ENCODE peak calls at places on chromosomes 16 and 17, in five cellular contexts. One of them, this sample, is unnamed. For H3K36me3, the result is how much of the 10 kb centered on the place peaks cover.

GRCh38 chr17:72470338-72471133 is 349.7 kb downstream of the SOX9 start:
- DNase-seq in prostate gland: no peak
- DNase-seq in GM23248: no peak
- DNase-seq in gastrocnemius medialis: no peak
- DNase-seq in mucosa of descending colon: peak
- DNase-seq in this sample: no peak

GRCh38 chr17:21304091-21304490 is 19.6 kb downstream of the MAP2K3 start:
- DNase-seq in prostate gland: no peak
- DNase-seq in GM23248: no peak
- DNase-seq in gastrocnemius medialis: no peak
- DNase-seq in mucosa of descending colon: no peak
- DNase-seq in this sample: peak

GRCh38 chr17:69814031-69814430 is 261.0 kb upstream of the KCNJ16 start:
- DNase-seq in prostate gland: no peak
- DNase-seq in GM23248: no peak
- DNase-seq in gastrocnemius medialis: no peak
- DNase-seq in mucosa of descending colon: no peak
- DNase-seq in this sample: no peak

GRCh38 chr17:72795941-72796340 is 296.5 kb downstream of the SLC39A11 start:
- DNase-seq in prostate gland: no peak
- DNase-seq in GM23248: no peak
- DNase-seq in gastrocnemius medialis: no peak
- DNase-seq in mucosa of descending colon: no peak
- DNase-seq in this sample: no peak

GRCh38 chr17:57783338-57783742 is 38.2 kb upstream of the CCDC182 start:
- DNase-seq in prostate gland: peak
- DNase-seq in GM23248: peak
- DNase-seq in gastrocnemius medialis: peak
- DNase-seq in mucosa of descending colon: peak
- DNase-seq in this sample: peak

GRCh38 chr16:27401768-27402568 is at the start of gene IL21R:
- DNase-seq in prostate gland: no peak
- DNase-seq in GM23248: peak
- DNase-seq in gastrocnemius medialis: no peak
- DNase-seq in mucosa of descending colon: peak
- DNase-seq in this sample: peak

GRCh38 chr17:66593116-66593515 is 241.8 kb upstream of the CACNG5 start:
- DNase-seq in prostate gland: no peak
- DNase-seq in GM23248: no peak
- DNase-seq in gastrocnemius medialis: no peak
- DNase-seq in mucosa of descending colon: no peak
- DNase-seq in this sample: no peak

GRCh38 chr17:58470356-58470755 is 17.9 kb downstream of the HSF5 start:
- DNase-seq in prostate gland: no peak
- DNase-seq in GM23248: no peak
- DNase-seq in gastrocnemius medialis: no peak
- DNase-seq in mucosa of descending colon: no peak
- DNase-seq in this sample: no peak

GRCh38 chr16:29743827-29744531 is 1.8 kb downstream of the C16orf54 start:
- DNase-seq in prostate gland: peak
- DNase-seq in GM23248: no peak
- DNase-seq in gastrocnemius medialis: no peak
- DNase-seq in mucosa of descending colon: no peak
- DNase-seq in this sample: no peak

GRCh38 chr16:2811703-2812471 is 5.2 kb upstream of the PRSS21 start:
- DNase-seq in prostate gland: no peak
- DNase-seq in GM23248: no peak
- DNase-seq in gastrocnemius medialis: no peak
- DNase-seq in mucosa of descending colon: no peak
- DNase-seq in this sample: no peak

GRCh38 chr16:59783191-59783590 is 1049.1 kb upstream of the GOT2 start:
- DNase-seq in prostate gland: no peak
- DNase-seq in GM23248: peak
- DNase-seq in gastrocnemius medialis: no peak
- DNase-seq in mucosa of descending colon: no peak
- DNase-seq in this sample: no peak

GRCh38 chr17:64155090-64155630 is 25.2 kb upstream of the ERN1 start:
- DNase-seq in prostate gland: no peak
- DNase-seq in GM23248: no peak
- DNase-seq in gastrocnemius medialis: no peak
- DNase-seq in mucosa of descending colon: no peak
- DNase-seq in this sample: no peak

GRCh38 chr16:52424591-52424990 is 122.4 kb downstream of the TOX3 start:
- DNase-seq in prostate gland: no peak
- DNase-seq in GM23248: no peak
- DNase-seq in gastrocnemius medialis: no peak
- DNase-seq in mucosa of descending colon: no peak
- DNase-seq in this sample: no peak

GRCh38 chr17:73657473-73658116 is 13.3 kb upstream of the SDK2 start:
- DNase-seq in prostate gland: peak
- DNase-seq in GM23248: peak
- DNase-seq in gastrocnemius medialis: no peak
- DNase-seq in mucosa of descending colon: peak
- DNase-seq in this sample: no peak

GRCh38 chr17:41869426-41869825 is 4.2 kb upstream of the KLHL11 start:
- DNase-seq in prostate gland: peak
- DNase-seq in GM23248: no peak
- DNase-seq in gastrocnemius medialis: no peak
- DNase-seq in mucosa of descending colon: no peak
- DNase-seq in this sample: no peak
- H3K36me3 ChIP-seq in prostate gland: under half
- H3K36me3 ChIP-seq in GM23248: half or more
- H3K36me3 ChIP-seq in gastrocnemius medialis: under half
- H3K36me3 ChIP-seq in mucosa of descending colon: under half
- H3K36me3 ChIP-seq in this sample: half or more

GRCh38 chr16:4892356-4893102 is 44.4 kb downstream of the PPL start:
- DNase-seq in prostate gland: no peak
- DNase-seq in GM23248: no peak
- DNase-seq in gastrocnemius medialis: no peak
- DNase-seq in mucosa of descending colon: no peak
- DNase-seq in this sample: no peak

GRCh38 chr16:4891886-4892216 is 44.6 kb downstream of the UBN1 start:
- DNase-seq in prostate gland: no peak
- DNase-seq in GM23248: peak
- DNase-seq in gastrocnemius medialis: no peak
- DNase-seq in mucosa of descending colon: no peak
- DNase-seq in this sample: no peak

GRCh38 chr16:4893103-4893862 is 43.7 kb downstream of the PPL start:
- DNase-seq in prostate gland: no peak
- DNase-seq in GM23248: no peak
- DNase-seq in gastrocnemius medialis: no peak
- DNase-seq in mucosa of descending colon: no peak
- DNase-seq in this sample: peak

GRCh38 chr16:4895366-4895765 is 41.6 kb downstream of the PPL start:
- DNase-seq in prostate gland: no peak
- DNase-seq in GM23248: no peak
- DNase-seq in gastrocnemius medialis: no peak
- DNase-seq in mucosa of descending colon: no peak
- DNase-seq in this sample: no peak

DNA sequence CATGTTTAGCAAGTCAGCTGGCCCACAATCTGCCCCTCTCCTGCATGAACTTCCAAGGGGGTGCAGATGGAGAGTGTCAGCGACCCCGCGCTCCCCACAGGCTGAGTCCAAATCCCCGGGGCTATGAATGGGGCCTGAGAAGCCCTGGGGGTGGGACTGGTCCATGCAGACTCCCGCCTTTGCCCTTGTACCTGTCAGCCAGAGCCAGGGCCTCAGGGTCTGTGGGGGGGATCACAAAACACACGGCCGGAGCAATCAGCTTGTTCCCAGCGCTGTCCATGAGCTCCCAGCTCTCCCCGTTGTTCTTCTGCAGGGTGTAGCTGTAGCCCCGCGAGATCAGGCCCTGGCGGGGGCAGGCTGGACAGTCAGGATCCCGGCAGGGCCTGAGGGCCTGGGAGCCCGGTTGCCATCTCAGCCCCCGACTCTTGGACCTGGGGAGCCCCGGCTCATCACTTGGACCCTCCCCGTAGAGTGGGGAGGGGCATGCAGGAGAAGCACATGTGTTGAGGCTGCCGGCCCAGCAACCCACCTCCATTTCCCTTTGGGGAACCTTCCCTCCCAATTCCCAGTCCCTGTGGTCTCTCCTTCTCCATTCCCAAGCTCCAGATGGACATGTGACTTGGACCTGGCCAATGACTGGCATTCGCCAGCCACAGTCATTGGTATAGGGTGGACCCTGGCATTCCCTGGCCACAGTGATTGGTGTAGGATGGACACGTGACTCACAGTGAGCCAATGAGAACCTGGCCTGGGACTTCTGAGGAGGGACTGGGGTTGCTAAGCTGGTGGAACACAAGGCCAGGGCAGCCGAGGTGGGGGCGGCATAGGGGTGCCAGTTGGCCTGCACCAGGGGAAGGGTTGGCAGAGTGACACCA is 42.4 kb downstream of the PPL start:
- DNase-seq in prostate gland: no peak
- DNase-seq in GM23248: peak
- DNase-seq in gastrocnemius medialis: no peak
- DNase-seq in mucosa of descending colon: no peak
- DNase-seq in this sample: no peak
- H3K36me3 ChIP-seq in prostate gland: under half
- H3K36me3 ChIP-seq in GM23248: under half
- H3K36me3 ChIP-seq in gastrocnemius medialis: under half
- H3K36me3 ChIP-seq in mucosa of descending colon: under half
- H3K36me3 ChIP-seq in this sample: half or more

GRCh38 chr16:80585764-80586163 is 45.0 kb downstream of the DYNLRB2 start:
- DNase-seq in prostate gland: no peak
- DNase-seq in GM23248: no peak
- DNase-seq in gastrocnemius medialis: no peak
- DNase-seq in mucosa of descending colon: no peak
- DNase-seq in this sample: no peak

GRCh38 chr16:80577485-80578280 is 36.9 kb downstream of the DYNLRB2 start:
- DNase-seq in prostate gland: no peak
- DNase-seq in GM23248: no peak
- DNase-seq in gastrocnemius medialis: no peak
- DNase-seq in mucosa of descending colon: no peak
- DNase-seq in this sample: no peak

GRCh38 chr16:80580109-80580832 is 39.5 kb downstream of the DYNLRB2 start:
- DNase-seq in prostate gland: no peak
- DNase-seq in GM23248: peak
- DNase-seq in gastrocnemius medialis: no peak
- DNase-seq in mucosa of descending colon: peak
- DNase-seq in this sample: no peak

GRCh38 chr16:80586476-80586875 is 45.7 kb downstream of the DYNLRB2 start:
- DNase-seq in prostate gland: no peak
- DNase-seq in GM23248: peak
- DNase-seq in gastrocnemius medialis: no peak
- DNase-seq in mucosa of descending colon: no peak
- DNase-seq in this sample: no peak

GRCh38 chr16:80583466-80583865 is 42.7 kb downstream of the DYNLRB2 start:
- DNase-seq in prostate gland: no peak
- DNase-seq in GM23248: peak
- DNase-seq in gastrocnemius medialis: peak
- DNase-seq in mucosa of descending colon: peak
- DNase-seq in this sample: no peak
- H3K36me3 ChIP-seq in prostate gland: under half
- H3K36me3 ChIP-seq in GM23248: under half
- H3K36me3 ChIP-seq in gastrocnemius medialis: under half
- H3K36me3 ChIP-seq in mucosa of descending colon: under half
- H3K36me3 ChIP-seq in this sample: under half

GRCh38 chr16:58578642-58579041 is 51.0 kb downstream of the CNOT1 start:
- DNase-seq in prostate gland: no peak
- DNase-seq in GM23248: no peak
- DNase-seq in gastrocnemius medialis: no peak
- DNase-seq in mucosa of descending colon: no peak
- DNase-seq in this sample: no peak

GRCh38 chr16:58579587-58579986 is 50.0 kb downstream of the CNOT1 start:
- DNase-seq in prostate gland: no peak
- DNase-seq in GM23248: no peak
- DNase-seq in gastrocnemius medialis: no peak
- DNase-seq in mucosa of descending colon: no peak
- DNase-seq in this sample: no peak

DNA sequence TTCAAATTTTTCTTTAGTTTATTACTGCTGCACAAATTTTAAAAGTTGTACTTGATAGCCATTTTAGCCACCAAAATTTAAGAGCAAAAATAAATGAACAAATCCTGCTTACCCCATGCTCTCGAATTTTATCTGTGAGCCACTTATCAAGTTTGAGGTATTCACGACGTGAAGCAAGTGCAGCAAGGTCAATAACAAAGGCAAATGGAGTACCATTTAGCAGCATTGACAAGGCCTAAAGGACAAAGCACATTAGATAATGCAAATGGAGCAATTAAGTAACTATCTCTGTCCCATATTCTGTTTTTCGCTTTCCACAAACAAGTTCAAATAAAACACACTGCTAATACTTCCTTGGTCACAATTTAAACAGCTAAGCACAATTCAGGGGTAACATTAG is 54.7 kb downstream of the CNOT1 start:
- DNase-seq in prostate gland: no peak
- DNase-seq in GM23248: no peak
- DNase-seq in gastrocnemius medialis: no peak
- DNase-seq in mucosa of descending colon: no peak
- DNase-seq in this sample: no peak
- H3K36me3 ChIP-seq in prostate gland: under half
- H3K36me3 ChIP-seq in GM23248: half or more
- H3K36me3 ChIP-seq in gastrocnemius medialis: half or more
- H3K36me3 ChIP-seq in mucosa of descending colon: under half
- H3K36me3 ChIP-seq in this sample: half or more

GRCh38 chr16:87982491-87983415 is 31.5 kb downstream of the BANP start:
- DNase-seq in prostate gland: no peak
- DNase-seq in GM23248: no peak
- DNase-seq in gastrocnemius medialis: no peak
- DNase-seq in mucosa of descending colon: no peak
- DNase-seq in this sample: peak
- H3K36me3 ChIP-seq in prostate gland: under half
- H3K36me3 ChIP-seq in GM23248: under half
- H3K36me3 ChIP-seq in gastrocnemius medialis: under half
- H3K36me3 ChIP-seq in mucosa of descending colon: under half
- H3K36me3 ChIP-seq in this sample: under half